ENCODE peak calls at places on chromosome 3, in six cellular contexts. U is aorta, N is ovary, C is Panc1, D is suprapubic skin, W is HepG2. J is an unnamed sample. For H3K9me3 and H3K36me3, the result is how much of the 10 kb centered on the place peaks cover.

GRCh38 chr3:72185549-72186484 is 400.9 kb upstream of the PROK2 start:
- DNase-seq in W (peak), N (no peak), D (no peak), C (no peak), U (peak), J (peak)

GRCh38 chr3:138812806-138813205 is 21.9 kb downstream of the PIK3CB start:
- DNase-seq in D (no peak), W (no peak), C (no peak), U (no peak), N (no peak), J (no peak)

GRCh38 chr3:52780298-52780585 is 2.8 kb downstream of the ITIH1 start:
- DNase-seq in D (no peak), W (no peak), N (no peak), U (no peak), C (no peak), J (no peak)

GRCh38 chr3:172009736-172010254 is 29.6 kb upstream of the FNDC3B start:
- DNase-seq in D (no peak), W (no peak), C (no peak), N (no peak), U (no peak), J (no peak)

GRCh38 chr3:126439346-126439967 is 36.2 kb downstream of the ZXDC start:
- DNase-seq in D (no peak), W (no peak), U (no peak), C (no peak), N (peak), J (no peak)

GRCh38 chr3:163878396-163878795 is 1199.9 kb downstream of the SI start:
- DNase-seq in W (no peak), C (no peak), D (no peak), U (no peak), N (no peak), J (no peak)

GRCh38 chr3:160569874-160570273 is 4.5 kb upstream of the KPNA4 start:
- DNase-seq in C (no peak), D (no peak), N (no peak), W (no peak), U (no peak), J (no peak)

GRCh38 chr3:16589867-16590624 is 15.2 kb downstream of the DAZL start:
- DNase-seq in N (no peak), C (no peak), W (no peak), D (no peak), U (no peak), J (no peak)

GRCh38 chr3:43907508-43907858 is 216.7 kb downstream of the ABHD5 start:
- DNase-seq in N (no peak), U (no peak), D (no peak), W (no peak), C (no peak), J (no peak)

GRCh38 chr3:154122912-154123559 is 1.8 kb downstream of the ARHGEF26 start:
- DNase-seq in D (no peak), N (peak), U (no peak), W (peak), C (no peak), J (peak)

GRCh38 chr3:36868614-36869436 is 76.0 kb downstream of the TRANK1 start:
- DNase-seq in C (peak), N (peak), D (no peak), U (no peak), W (peak), J (peak)

GRCh38 chr3:16251316-16252085 is 13.2 kb downstream of the DPH3 start:
- DNase-seq in W (no peak), C (no peak), U (no peak), D (no peak), N (no peak), J (no peak)

GRCh38 chr3:66153471-66153870 is 67.3 kb upstream of the SLC25A26 start:
- DNase-seq in C (no peak), D (no peak), W (no peak), N (no peak), U (no peak), J (no peak)

GRCh38 chr3:188664795-188665194 is 507.0 kb upstream of the TPRG1 start:
- DNase-seq in D (no peak), C (peak), W (peak), U (no peak), N (no peak), J (no peak)

GRCh38 chr3:124034016-124034808 is 42.3 kb upstream of the ROPN1 start:
- DNase-seq in U (peak), D (no peak), W (no peak), C (no peak), N (peak), J (peak)

GRCh38 chr3:147008886-147009285 is 397.5 kb downstream of the ZIC4 start:
- DNase-seq in C (no peak), W (no peak), U (no peak), D (no peak), N (no peak), J (no peak)

GRCh38 chr3:46454606-46455005 is 10.1 kb downstream of the LTF start:
- DNase-seq in W (no peak), C (no peak), U (no peak), D (peak), N (no peak), J (no peak)

GRCh38 chr3:119352863-119353527 is 58.8 kb downstream of the ARHGAP31 start:
- DNase-seq in U (no peak), D (no peak), C (no peak), W (peak), N (no peak), J (peak)

GRCh38 chr3:126604691-126605090 is 46.0 kb upstream of the C3orf22 start:
- DNase-seq in U (no peak), C (no peak), W (no peak), N (no peak), D (no peak), J (no peak)

GRCh38 chr3:7874116-7874515 is 627.5 kb upstream of the LMCD1 start:
- DNase-seq in W (no peak), U (no peak), D (no peak), C (no peak), N (no peak), J (no peak)

GRCh38 chr3:177388209-177388608 is 190.9 kb upstream of the TBL1XR1 start:
- DNase-seq in U (no peak), W (no peak), D (no peak), C (no peak), N (no peak), J (no peak)

GRCh38 chr3:128416578-128417150 is 50.0 kb downstream of the DNAJB8 start:
- DNase-seq in U (no peak), C (peak), D (no peak), N (no peak), W (peak), J (peak)

GRCh38 chr3:120908030-120908802 is at the start of gene STXBP5L:
- DNase-seq in D (no peak), C (no peak), W (peak), N (peak), U (peak), J (peak)

GRCh38 chr3:185900228-185900627 is 37.6 kb downstream of the TRA2B start:
- DNase-seq in C (peak), N (no peak), D (no peak), W (peak), U (peak), J (peak)

GRCh38 chr3:172189213-172189612 is 149.8 kb downstream of the FNDC3B start:
- DNase-seq in D (no peak), C (no peak), W (no peak), U (no peak), N (no peak), J (no peak)

GRCh38 chr3:80970292-80970691 is 791.2 kb downstream of the GBE1 start:
- DNase-seq in U (no peak), N (no peak), C (no peak), D (no peak), W (no peak), J (no peak)

GRCh38 chr3:47418167-47419082 is 37.6 kb downstream of the PTPN23 start:
- DNase-seq in W (no peak), C (no peak), U (no peak), N (peak), D (no peak), J (no peak)

GRCh38 chr3:37971467-37971866 is 19.1 kb upstream of the VILL start:
- DNase-seq in C (no peak), N (no peak), D (no peak), W (no peak), U (no peak), J (no peak)

GRCh38 chr3:27385504-27385903 is 16.3 kb upstream of the NEK10 start:
- DNase-seq in D (no peak), C (no peak), W (no peak), N (no peak), U (no peak), J (no peak)

GRCh38 chr3:15579071-15579470 is 22.3 kb downstream of the HACL1 start:
- DNase-seq in C (no peak), W (no peak), D (no peak), U (no peak), N (no peak), J (no peak)

GRCh38 chr3:187736418-187736871 is 8.8 kb downstream of the BCL6 start:
- DNase-seq in W (no peak), C (no peak), N (no peak), D (no peak), U (no peak), J (no peak)

GRCh38 chr3:77906102-77906709 is 866.3 kb downstream of the ROBO2 start:
- DNase-seq in U (no peak), C (no peak), W (no peak), D (no peak), N (no peak), J (no peak)

GRCh38 chr3:175073209-175073905 is 214.2 kb downstream of the NAALADL2 start:
- DNase-seq in D (no peak), W (no peak), U (no peak), C (no peak), N (no peak), J (no peak)

GRCh38 chr3:77414881-77415280 is 375.0 kb downstream of the ROBO2 start:
- DNase-seq in N (no peak), U (no peak), D (no peak), W (no peak), C (no peak), J (no peak)

GRCh38 chr3:132595036-132595435 is 2.0 kb upstream of the ACKR4 start:
- DNase-seq in C (no peak), U (no peak), D (no peak), N (no peak), W (no peak), J (no peak)

GRCh38 chr3:103052236-103052830 is 617.5 kb downstream of the ZPLD1 start:
- DNase-seq in N (no peak), C (no peak), U (peak), D (no peak), W (no peak), J (peak)

GRCh38 chr3:72618739-72619138 is 229.5 kb downstream of the SHQ1 start:
- DNase-seq in N (no peak), C (no peak), W (no peak), U (peak), D (no peak), J (no peak)

GRCh38 chr3:13902648-13903238 is 22.9 kb upstream of the WNT7A start:
- DNase-seq in N (no peak), W (no peak), C (no peak), U (no peak), D (no peak), J (no peak)
- H3K9me3 ChIP-seq in N (under half), W (half or more), C (under half), U (under half), D (under half), J (under half)

DNA sequence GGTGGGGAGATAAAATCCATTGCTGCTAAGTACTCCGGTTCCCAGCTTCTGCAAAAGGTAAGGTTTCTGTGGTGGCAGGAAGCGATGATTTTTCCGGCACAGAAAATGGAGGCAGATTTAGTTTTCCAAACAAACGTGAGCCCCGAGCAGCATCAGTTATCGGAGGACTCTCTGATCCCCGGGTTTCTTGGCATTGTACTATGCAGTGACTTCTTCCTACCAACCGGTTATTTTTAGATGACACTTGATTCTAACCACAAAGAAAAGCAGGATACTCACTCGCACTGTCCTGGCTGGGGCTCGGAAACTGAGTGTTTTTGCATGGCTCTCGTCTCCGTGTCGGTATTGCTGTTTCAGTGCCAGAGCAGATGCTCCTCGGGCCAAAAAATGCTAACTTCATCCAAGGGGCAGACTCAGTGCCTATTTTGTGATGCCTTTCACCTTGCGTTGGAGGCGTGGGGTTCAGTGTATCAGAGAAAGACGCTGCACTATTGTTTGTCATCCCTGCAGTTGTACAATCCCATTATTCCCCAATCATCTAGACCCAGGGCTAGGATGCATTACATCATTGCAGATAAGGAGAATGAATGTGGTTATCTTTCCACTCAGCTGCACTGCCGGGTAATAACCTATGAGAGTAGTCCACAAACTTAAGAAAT is 1.3 kb downstream of the CACNA2D3 start:
- DNase-seq in N (no peak), D (no peak), U (no peak), C (no peak), W (no peak), J (no peak)
- H3K4me3 ChIP-seq in N (peak), D (peak), U (peak), C (no peak), W (no peak), J (peak)

GRCh38 chr3:10398341-10398740 is 77.4 kb upstream of the SEC13 start:
- DNase-seq in D (no peak), U (no peak), N (no peak), C (no peak), W (no peak), J (no peak)

GRCh38 chr3:10395671-10396070 is 74.8 kb upstream of the SEC13 start:
- DNase-seq in D (no peak), W (no peak), N (no peak), C (no peak), U (no peak), J (no peak)

GRCh38 chr3:10397879-10398278 is 77.0 kb upstream of the SEC13 start:
- DNase-seq in N (no peak), D (no peak), W (no peak), C (no peak), U (no peak), J (no peak)

GRCh38 chr3:10396083-10396482 is 75.2 kb upstream of the SEC13 start:
- DNase-seq in U (no peak), N (no peak), C (no peak), D (no peak), W (no peak), J (no peak)

DNA sequence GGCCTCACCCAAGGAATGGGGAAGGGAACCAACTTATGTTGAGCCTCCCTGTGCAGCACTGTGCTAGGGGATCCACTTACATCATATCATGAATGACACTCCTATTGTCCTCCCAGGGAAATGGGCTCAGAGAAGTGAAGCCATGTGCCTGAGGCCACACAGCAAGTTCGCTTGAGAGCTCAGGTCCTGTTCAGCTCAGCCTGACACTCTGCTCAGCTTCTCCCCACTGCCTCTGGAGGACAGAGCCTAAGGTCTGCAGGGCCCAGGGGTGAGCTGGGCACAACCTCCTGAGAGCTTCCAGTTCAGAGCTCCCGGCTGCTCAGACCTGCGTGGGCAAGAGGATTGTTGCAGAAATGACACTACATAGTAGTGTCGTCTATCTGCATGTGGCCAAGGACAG is 76.0 kb upstream of the SEC13 start:
- DNase-seq in D (no peak), W (no peak), U (no peak), N (no peak), C (no peak), J (no peak)
- H3K36me3 ChIP-seq in D (under half), W (under half), U (under half), N (under half), C (under half), J (under half)

GRCh38 chr3:129919357-129919756 is 25.8 kb upstream of the TMCC1 start:
- DNase-seq in N (no peak), W (no peak), U (no peak), C (no peak), D (no peak), J (no peak)
- H3K9me3 ChIP-seq in N (under half), W (under half), U (under half), C (under half), D (under half), J (under half)

DNA sequence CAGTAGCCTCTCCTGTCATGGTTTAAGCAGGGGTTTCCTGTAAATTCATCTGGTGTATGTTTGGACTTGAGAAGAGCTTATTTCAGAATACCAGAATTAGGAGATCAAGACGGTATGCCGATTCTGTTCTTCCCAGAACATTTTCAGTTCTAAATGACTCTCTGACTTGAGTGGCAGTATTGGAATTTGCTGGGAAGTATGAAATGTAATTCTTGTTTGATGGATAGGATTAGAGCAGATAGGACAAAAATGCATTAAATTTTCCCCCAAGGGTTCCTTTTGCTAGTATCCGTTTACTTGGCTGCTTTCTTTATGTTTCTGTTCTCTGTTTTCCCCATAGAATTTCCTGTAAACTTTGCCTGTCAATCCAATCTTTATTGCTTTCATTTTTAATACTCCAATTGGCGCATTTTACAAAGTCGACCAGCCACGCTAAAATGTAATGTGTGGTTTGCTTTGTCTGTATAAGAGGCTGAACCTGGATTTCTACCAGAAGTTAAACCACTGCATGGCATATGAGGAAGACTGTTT is 612.2 kb downstream of the RBMS3 start:
- DNase-seq in N (no peak), C (no peak), D (no peak), W (no peak), U (no peak), J (no peak)
- H3K4me3 ChIP-seq in N (no peak), C (no peak), D (no peak), W (no peak), U (peak), J (no peak)

DNA sequence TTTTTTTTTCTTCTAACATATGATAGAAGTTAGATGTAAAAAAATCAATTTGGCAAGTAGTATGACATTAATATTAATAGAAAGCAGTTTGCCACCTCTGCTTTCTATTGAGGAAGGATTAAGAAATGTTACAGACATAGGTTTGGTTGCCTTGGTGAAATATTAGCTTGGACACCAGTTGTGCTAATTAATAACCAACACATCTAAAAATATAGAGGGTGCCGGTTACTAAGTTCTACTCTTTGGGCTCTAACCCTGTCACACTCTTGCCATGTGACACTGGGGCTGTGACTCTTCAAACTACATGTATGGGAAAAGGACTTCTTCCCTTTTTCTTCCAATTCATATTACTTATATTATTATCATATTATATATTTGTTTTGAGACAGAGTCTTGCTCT is 64.4 kb downstream of the TRIM71 start:
- DNase-seq in N (no peak), D (no peak), W (no peak), C (no peak), U (no peak), J (no peak)
- H3K36me3 ChIP-seq in N (under half), D (under half), W (half or more), C (under half), U (under half), J (under half)

GRCh38 chr3:44987318-44987717 is 11.3 kb downstream of the EXOSC7 start:
- DNase-seq in W (no peak), N (no peak), C (no peak), U (no peak), D (no peak), J (no peak)
- H3K9me3 ChIP-seq in W (under half), N (under half), C (under half), U (under half), D (under half), J (under half)